ENCODE peak calls at places on chromosomes 11 and 22, in seven cellular contexts. N is activated CD4-positive, CD25-positive, alpha-beta regulatory T cell treated with anti-CD3 and anti-CD28 coated beads, Interleukin-2, amount 50 U/mL, for 72 hours; S is A549; I is T-helper 2 cell; A is GM12891; V is stimulated activated CD8-positive, alpha-beta memory T cell treated with anti-CD3 and anti-CD28 coated beads, Interleukin-15, amount 100 ng/mL, for 1 hour; D is head of caudate nucleus. R is an unnamed sample.

GRCh38 chr11:8768625-8769333 is 86.2 kb downstream of the RPL27A start:
- DNase-seq in N (no peak), S (peak; percentile 44), I (no peak), A (no peak), V (no peak), D (no peak), R (peak; percentile 55)

GRCh38 chr22:43262990-43263644 is 76.2 kb upstream of the TTLL12 start:
- DNase-seq in N (peak; percentile 41), S (no peak), I (no peak), A (peak; percentile 57), V (peak; percentile 17), D (no peak), R (peak; percentile 71)

GRCh38 chr11:95625164-95626017 is 164.2 kb downstream of the FAM76B start:
- DNase-seq in N (peak; percentile 36), S (no peak), I (no peak), A (no peak), V (no peak), D (no peak), R (no peak)

GRCh38 chr11:65883058-65883761 is 3.6 kb downstream of the CTSW start:
- DNase-seq in N (no peak), S (no peak), I (no peak), A (no peak), V (no peak), D (no peak), R (no peak)

GRCh38 chr11:3609416-3610265 is 32.2 kb downstream of the ART5 start:
- DNase-seq in N (no peak), S (peak; percentile 47), I (no peak), A (no peak), V (no peak), D (no peak), R (peak; percentile 68)

GRCh38 chr22:21455334-21456089 is 11.7 kb upstream of the TMEM191C start:
- DNase-seq in N (no peak), S (no peak), I (no peak), A (no peak), V (no peak), D (peak; percentile 0), R (no peak)

GRCh38 chr11:118609380-118610219 is 2.2 kb downstream of the PHLDB1 start:
- DNase-seq in N (peak; percentile 44), S (no peak), I (no peak), A (no peak), V (no peak), D (peak; percentile 84), R (no peak)

GRCh38 chr11:17378655-17379054 is 9.8 kb downstream of the KCNJ11 start:
- DNase-seq in N (no peak), S (no peak), I (no peak), A (no peak), V (no peak), D (no peak), R (no peak)

GRCh38 chr11:19803506-19803998 is 90.9 kb downstream of the NAV2 start:
- DNase-seq in N (no peak), S (no peak), I (no peak), A (no peak), V (no peak), D (no peak), R (peak; percentile 44)

GRCh38 chr22:30396871-30397655 is at the start of gene SEC14L2:
- DNase-seq in N (peak; percentile 54), S (peak; percentile 33), I (peak; percentile 42), A (no peak), V (no peak), D (peak; percentile 91), R (peak; percentile 63)

GRCh38 chr11:114440121-114440860 is 1.0 kb downstream of the REXO2 start:
- DNase-seq in N (no peak), S (no peak), I (no peak), A (no peak), V (no peak), D (peak; percentile 47), R (no peak)

GRCh38 chr22:26589367-26589844 is 526 bp downstream of the TPST2 start:
- DNase-seq in N (no peak), S (peak; percentile 20), I (no peak), A (peak; percentile 25), V (no peak), D (no peak), R (peak; percentile 55)

GRCh38 chr22:21077884-21078508 is 32.2 kb downstream of the LRRC74B start:
- DNase-seq in N (no peak), S (no peak), I (no peak), A (no peak), V (no peak), D (no peak), R (no peak)

GRCh38 chr11:121841487-121842167 is 274.4 kb downstream of the BLID start:
- DNase-seq in N (no peak), S (no peak), I (no peak), A (no peak), V (no peak), D (no peak), R (no peak)